ENCODE peak calls at places on chromosomes 3 and 15, in six cellular contexts. O, W, D, T, F and Y are unnamed samples.

GRCh38 chr15:66630801-66631351 is 65.1 kb upstream of the LCTL start:
- DNase-seq in D (no peak), W (peak), T (no peak), F (peak), O (no peak), Y (no peak)

GRCh38 chr3:193911784-193912183 is 224.2 kb upstream of the HES1 start:
- DNase-seq in D (no peak), W (no peak), O (no peak), T (no peak), F (peak), Y (no peak)

GRCh38 chr3:47985376-47985775 is 30.8 kb downstream of the MAP4 start:
- DNase-seq in O (no peak), D (no peak), F (no peak), T (no peak), W (no peak), Y (no peak)

GRCh38 chr3:65666426-65667091 is 372.2 kb downstream of the MAGI1 start:
- DNase-seq in F (no peak), W (no peak), O (no peak), D (no peak), T (no peak), Y (no peak)

GRCh38 chr3:40086890-40087884 is 222.3 kb upstream of the EIF1B start:
- DNase-seq in O (peak), T (no peak), F (no peak), W (no peak), D (no peak), Y (peak)

GRCh38 chr3:171320721-171321120 is 139.5 kb downstream of the TNIK start:
- DNase-seq in T (no peak), D (no peak), F (no peak), W (no peak), O (no peak), Y (no peak)

GRCh38 chr15:70507772-70508351 is 255.5 kb downstream of the UACA start:
- DNase-seq in D (no peak), W (no peak), F (no peak), O (peak), T (no peak), Y (peak)

GRCh38 chr3:178295257-178295912 is 240.9 kb upstream of the KCNMB2 start:
- DNase-seq in D (no peak), O (no peak), T (no peak), W (peak), F (no peak), Y (no peak)

GRCh38 chr15:51884517-51885236 is 55.2 kb downstream of the TMOD3 start:
- DNase-seq in F (no peak), W (no peak), T (no peak), D (no peak), O (no peak), Y (no peak)

GRCh38 chr3:65855370-65856100 is 183.2 kb downstream of the MAGI1 start:
- DNase-seq in D (no peak), F (no peak), T (no peak), O (peak), W (no peak), Y (no peak)

GRCh38 chr3:154753101-154753500 is 323.1 kb upstream of the GPR149 start:
- DNase-seq in F (no peak), W (no peak), D (no peak), O (no peak), T (no peak), Y (no peak)

GRCh38 chr15:100889359-100890058 is 9.9 kb downstream of the ALDH1A3 start:
- DNase-seq in O (no peak), T (no peak), W (no peak), D (no peak), F (no peak), Y (peak)
- TF ChIP-seq JUND in O (no peak), T (no peak), W (no peak), D (no peak), F (no peak), Y (peak)

DNA sequence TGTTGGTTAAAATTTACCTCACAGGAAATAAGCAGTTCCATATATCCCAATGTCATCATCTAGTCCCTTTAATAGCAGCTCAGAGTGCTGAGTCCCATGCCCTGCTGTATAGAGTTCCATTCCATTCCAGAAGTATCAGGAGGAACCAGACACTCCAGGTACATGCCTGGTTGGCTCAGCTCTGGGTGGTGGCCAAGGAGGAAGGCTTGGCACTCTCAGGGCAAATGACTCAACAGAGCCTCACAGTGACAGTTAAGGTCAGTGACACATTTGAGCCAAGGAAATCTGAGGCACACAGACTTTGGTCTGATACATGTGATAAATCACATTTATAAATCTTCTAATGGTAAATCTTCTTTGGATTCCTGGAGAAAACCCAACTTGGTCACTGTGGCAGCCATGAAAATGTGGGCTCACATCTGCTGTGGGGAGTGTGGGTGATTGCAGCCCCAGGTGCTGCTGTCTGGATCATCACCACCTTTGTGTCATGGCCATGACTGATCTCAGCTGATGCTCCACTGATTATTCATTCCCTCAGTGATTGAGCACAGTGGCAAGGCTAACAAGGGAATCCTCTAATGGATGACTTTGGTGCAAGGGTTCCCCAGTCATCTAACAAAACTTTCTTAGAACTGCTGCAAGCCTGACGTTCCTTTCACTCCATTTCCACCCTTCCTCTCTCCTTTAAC is 9.3 kb downstream of the HHLA2 start:
- DNase-seq in W (no peak), O (no peak), D (no peak), F (no peak), T (peak), Y (peak)
- TF ChIP-seq JUND in W (no peak), O (no peak), D (no peak), F (no peak), T (peak), Y (no peak)

GRCh38 chr3:43105224-43105596 is 669 bp downstream of the POMGNT2 start:
- DNase-seq in D (peak), O (no peak), T (no peak), F (peak), W (no peak), Y (peak)
- TF ChIP-seq JUND in D (no peak), O (no peak), T (no peak), F (no peak), W (no peak), Y (no peak)

GRCh38 chr3:134201201-134202130 is 49.2 kb downstream of the RYK start:
- DNase-seq in F (no peak), D (no peak), O (no peak), W (no peak), T (peak), Y (no peak)
- TF ChIP-seq JUND in F (no peak), D (no peak), O (no peak), W (peak), T (peak), Y (peak)